ENCODE peak calls at places on chromosomes 5 and 9, in eight cellular contexts. T is astrocyte of the hippocampus; Y is activated naive CD4-positive, alpha-beta T cell; Z is substantia nigra; G is iris pigment epithelial cell; O is NCI-H1105; U is NCI-H2081; K is left cardiac atrium. P is an unnamed sample.

GRCh38 chr5:172444626-172445365 is 9.5 kb downstream of the SH3PXD2B start:
- DNase-seq in T (no peak), Y (no peak), Z (no peak), G (no peak), O (no peak), U (no peak), K (no peak), P (no peak)

GRCh38 chr9:124448019-124448418 is 2.2 kb upstream of the ADGRD2 start:
- DNase-seq in T (peak; percentile 52), Y (no peak), Z (no peak), G (no peak), O (no peak), U (no peak), K (peak; percentile 65), P (no peak)

GRCh38 chr5:10307206-10308148 is at the start of gene CMBL:
- DNase-seq in T (peak; percentile 82), Y (no peak), Z (no peak), G (peak; percentile 72), O (peak; percentile 74), U (peak; percentile 89), K (peak; percentile 65), P (no peak)

GRCh38 chr5:148205044-148205813 is 2.4 kb downstream of the SPINK6 start:
- DNase-seq in T (no peak), Y (no peak), Z (no peak), G (no peak), O (no peak), U (no peak), K (no peak), P (peak; percentile 37)

GRCh38 chr5:123359866-123360569 is 63.2 kb downstream of the CEP120 start:
- DNase-seq in T (no peak), Y (no peak), Z (no peak), G (no peak), O (no peak), U (no peak), K (no peak), P (no peak)

GRCh38 chr5:58127132-58127485 is 332.8 kb downstream of the PLK2 start:
- DNase-seq in T (no peak), Y (no peak), Z (no peak), G (no peak), O (no peak), U (peak; percentile 11), K (no peak), P (no peak)

GRCh38 chr9:36396985-36397384 is 3.1 kb downstream of the RNF38 start:
- DNase-seq in T (no peak), Y (no peak), Z (no peak), G (peak; percentile 46), O (no peak), U (no peak), K (no peak), P (no peak)

GRCh38 chr9:19030899-19031298 is 2.1 kb downstream of the SAXO1 start:
- DNase-seq in T (no peak), Y (no peak), Z (no peak), G (no peak), O (no peak), U (no peak), K (no peak), P (no peak)

GRCh38 chr5:77491783-77492652 is at the start of gene WDR41:
- DNase-seq in T (peak; percentile 97), Y (peak; percentile 78), Z (peak; percentile 89), G (peak; percentile 96), O (peak; percentile 60), U (peak; percentile 77), K (peak; percentile 93), P (peak; percentile 92)

GRCh38 chr5:43409809-43410271 is 2.4 kb downstream of the CCL28 start:
- DNase-seq in T (no peak), Y (no peak), Z (no peak), G (no peak), O (peak; percentile 63), U (no peak), K (no peak), P (no peak)

GRCh38 chr5:168696611-168697010 is 117.4 kb upstream of the PANK3 start:
- DNase-seq in T (no peak), Y (no peak), Z (no peak), G (no peak), O (no peak), U (no peak), K (no peak), P (no peak)

GRCh38 chr5:149853019-149853648 is 91.5 kb downstream of the PDE6A start:
- DNase-seq in T (peak; percentile 88), Y (no peak), Z (peak; percentile 70), G (peak; percentile 82), O (no peak), U (peak; percentile 12), K (peak; percentile 80), P (no peak)

GRCh38 chr9:1709347-1709746 is 305.8 kb upstream of the SMARCA2 start:
- DNase-seq in T (no peak), Y (no peak), Z (no peak), G (no peak), O (no peak), U (no peak), K (no peak), P (no peak)

GRCh38 chr9:137785704-137786161 is 91.8 kb upstream of the CACNA1B start:
- DNase-seq in T (peak; percentile 38), Y (no peak), Z (no peak), G (no peak), O (no peak), U (peak; percentile 73), K (no peak), P (no peak)

GRCh38 chr5:76866503-76866902 is 16.7 kb downstream of the S100Z start:
- DNase-seq in T (no peak), Y (no peak), Z (no peak), G (no peak), O (no peak), U (no peak), K (no peak), P (no peak)

GRCh38 chr9:120531683-120532300 is 48.2 kb downstream of the CDK5RAP2 start:
- DNase-seq in T (peak; percentile 55), Y (no peak), Z (no peak), G (peak; percentile 43), O (peak; percentile 13), U (peak; percentile 68), K (no peak), P (no peak)

GRCh38 chr5:168886153-168886552 is 307.0 kb upstream of the PANK3 start:
- DNase-seq in T (no peak), Y (no peak), Z (no peak), G (no peak), O (no peak), U (no peak), K (peak; percentile 48), P (no peak)

GRCh38 chr5:59661939-59662615 is 231.4 kb downstream of the PDE4D start:
- DNase-seq in T (peak; percentile 87), Y (no peak), Z (no peak), G (peak; percentile 75), O (no peak), U (peak; percentile 13), K (no peak), P (no peak)

GRCh38 chr5:65334077-65334476 is 147.6 kb downstream of the ADAMTS6 start:
- DNase-seq in T (peak; percentile 23), Y (no peak), Z (no peak), G (no peak), O (peak; percentile 69), U (peak; percentile 8), K (no peak), P (no peak)

GRCh38 chr5:2192496-2192895 is 309.8 kb upstream of the IRX4 start:
- DNase-seq in T (no peak), Y (no peak), Z (no peak), G (no peak), O (no peak), U (no peak), K (no peak), P (no peak)

GRCh38 chr9:7081065-7081600 is 323.4 kb downstream of the KDM4C start:
- DNase-seq in T (no peak), Y (no peak), Z (no peak), G (no peak), O (no peak), U (no peak), K (no peak), P (no peak)

GRCh38 chr5:50839472-50839871 is 173.0 kb downstream of the PARP8 start:
- DNase-seq in T (no peak), Y (no peak), Z (no peak), G (no peak), O (no peak), U (no peak), K (no peak), P (no peak)

GRCh38 chr5:2101685-2102084 is 219.0 kb upstream of the IRX4 start:
- DNase-seq in T (no peak), Y (no peak), Z (no peak), G (no peak), O (no peak), U (no peak), K (no peak), P (no peak)

GRCh38 chr9:12798066-12798770 is 23.4 kb downstream of the LURAP1L start:
- DNase-seq in T (no peak), Y (no peak), Z (no peak), G (no peak), O (no peak), U (no peak), K (no peak), P (no peak)

GRCh38 chr9:136372561-136373299 is 739 bp downstream of the CARD9 start:
- DNase-seq in T (peak; percentile 67), Y (no peak), Z (no peak), G (peak; percentile 80), O (no peak), U (no peak), K (peak; percentile 79), P (no peak)

GRCh38 chr9:36021968-36022367 is 14.7 kb upstream of the RECK start:
- DNase-seq in T (no peak), Y (no peak), Z (no peak), G (no peak), O (no peak), U (no peak), K (no peak), P (no peak)

GRCh38 chr9:7844283-7844682 is 44.7 kb upstream of the DMAC1 start:
- DNase-seq in T (peak; percentile 24), Y (no peak), Z (no peak), G (peak; percentile 4), O (no peak), U (no peak), K (no peak), P (no peak)

GRCh38 chr9:98383758-98384157 is 128.3 kb upstream of the TBC1D2 start:
- DNase-seq in T (peak; percentile 3), Y (no peak), Z (no peak), G (peak; percentile 39), O (no peak), U (no peak), K (no peak), P (no peak)

GRCh38 chr9:133955821-133956411 is 36.2 kb downstream of the VAV2 start:
- DNase-seq in T (peak; percentile 75), Y (no peak), Z (no peak), G (peak; percentile 65), O (no peak), U (no peak), K (peak; percentile 31), P (no peak)

GRCh38 chr9:121233906-121234901 is 32.5 kb upstream of the RAB14 start:
- DNase-seq in T (no peak), Y (no peak), Z (no peak), G (peak; percentile 79), O (no peak), U (no peak), K (no peak), P (no peak)

GRCh38 chr5:16870878-16871277 is 65.2 kb downstream of the MYO10 start:
- DNase-seq in T (no peak), Y (no peak), Z (no peak), G (no peak), O (no peak), U (no peak), K (no peak), P (no peak)

GRCh38 chr5:176798094-176798876 is 12.1 kb upstream of the UNC5A start:
- DNase-seq in T (no peak), Y (no peak), Z (no peak), G (no peak), O (no peak), U (no peak), K (no peak), P (no peak)

P was measured in NCI-H1048.